ENCODE peak calls at places on chromosomes 11 and 22, in four cellular contexts. E is astrocyte, D is gastrocnemius medialis, M is H9. P is an unnamed sample. For H3K27me3, the result is how much of the 10 kb centered on the place peaks cover.

GRCh38 chr11:12529793-12530192 is 144.4 kb upstream of the TEAD1 start:
- DNase-seq in D (no peak), M (no peak), E (no peak), P (no peak)

GRCh38 chr11:30635401-30635989 is 49.3 kb upstream of the MPPED2 start:
- DNase-seq in M (peak), E (peak), D (peak), P (no peak)

GRCh38 chr11:15497366-15497765 is 382.6 kb downstream of the INSC start:
- DNase-seq in E (no peak), M (no peak), D (no peak), P (no peak)

GRCh38 chr22:22201185-22201924 is 43.2 kb upstream of the VPREB1 start:
- DNase-seq in M (peak), D (no peak), E (no peak), P (peak)

GRCh38 chr11:75031224-75031753 is 42.6 kb downstream of the NEU3 start:
- DNase-seq in D (no peak), M (peak), E (peak), P (peak)

GRCh38 chr11:28756977-28757376 is 648.8 kb downstream of the METTL15 start:
- DNase-seq in M (no peak), D (no peak), E (peak), P (peak)

GRCh38 chr11:117498791-117499190 is 171.1 kb downstream of the CEP164 start:
- DNase-seq in D (no peak), E (no peak), M (no peak), P (no peak)

GRCh38 chr11:38839076-38839475 is 2241.0 kb upstream of the RAG2 start:
- DNase-seq in E (no peak), D (no peak), M (no peak), P (no peak)

DNA sequence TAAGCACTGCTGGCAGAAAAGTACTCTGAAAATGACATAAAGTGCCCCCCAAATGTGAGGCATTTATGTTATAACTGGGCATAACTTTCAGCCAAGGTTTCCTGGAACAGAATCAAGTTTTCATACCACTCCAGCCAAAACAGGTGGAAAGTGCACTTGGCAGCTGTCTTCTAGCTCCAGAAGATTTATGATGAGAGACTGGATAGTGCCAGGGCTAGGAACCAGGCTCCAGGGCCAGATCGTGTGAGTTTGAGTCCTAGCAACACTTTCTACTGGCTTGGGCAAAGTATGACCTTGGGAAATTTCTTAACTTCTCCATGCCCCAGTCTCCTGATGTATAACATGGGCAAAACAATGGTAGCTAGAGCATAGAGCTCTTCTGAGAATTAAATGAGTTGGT is 339.1 kb downstream of the TENM4 start:
- DNase-seq in D (peak), M (no peak), E (no peak), P (no peak)
- H3K27me3 ChIP-seq in D (under half), M (under half), E (under half), P (under half)

GRCh38 chr11:71251159-71251721 is 1.1 kb downstream of the SHANK2 start:
- DNase-seq in D (no peak), E (no peak), M (peak), P (no peak)

GRCh38 chr11:71252434-71252781 is at the start of gene SHANK2:
- DNase-seq in D (no peak), M (peak), E (no peak), P (no peak)

GRCh38 chr11:71253794-71254193 is 1.4 kb upstream of the SHANK2 start:
- DNase-seq in M (no peak), D (no peak), E (no peak), P (no peak)

GRCh38 chr11:71251761-71252433 is 480 bp downstream of the SHANK2 start:
- DNase-seq in D (no peak), M (peak), E (no peak), P (no peak)

DNA sequence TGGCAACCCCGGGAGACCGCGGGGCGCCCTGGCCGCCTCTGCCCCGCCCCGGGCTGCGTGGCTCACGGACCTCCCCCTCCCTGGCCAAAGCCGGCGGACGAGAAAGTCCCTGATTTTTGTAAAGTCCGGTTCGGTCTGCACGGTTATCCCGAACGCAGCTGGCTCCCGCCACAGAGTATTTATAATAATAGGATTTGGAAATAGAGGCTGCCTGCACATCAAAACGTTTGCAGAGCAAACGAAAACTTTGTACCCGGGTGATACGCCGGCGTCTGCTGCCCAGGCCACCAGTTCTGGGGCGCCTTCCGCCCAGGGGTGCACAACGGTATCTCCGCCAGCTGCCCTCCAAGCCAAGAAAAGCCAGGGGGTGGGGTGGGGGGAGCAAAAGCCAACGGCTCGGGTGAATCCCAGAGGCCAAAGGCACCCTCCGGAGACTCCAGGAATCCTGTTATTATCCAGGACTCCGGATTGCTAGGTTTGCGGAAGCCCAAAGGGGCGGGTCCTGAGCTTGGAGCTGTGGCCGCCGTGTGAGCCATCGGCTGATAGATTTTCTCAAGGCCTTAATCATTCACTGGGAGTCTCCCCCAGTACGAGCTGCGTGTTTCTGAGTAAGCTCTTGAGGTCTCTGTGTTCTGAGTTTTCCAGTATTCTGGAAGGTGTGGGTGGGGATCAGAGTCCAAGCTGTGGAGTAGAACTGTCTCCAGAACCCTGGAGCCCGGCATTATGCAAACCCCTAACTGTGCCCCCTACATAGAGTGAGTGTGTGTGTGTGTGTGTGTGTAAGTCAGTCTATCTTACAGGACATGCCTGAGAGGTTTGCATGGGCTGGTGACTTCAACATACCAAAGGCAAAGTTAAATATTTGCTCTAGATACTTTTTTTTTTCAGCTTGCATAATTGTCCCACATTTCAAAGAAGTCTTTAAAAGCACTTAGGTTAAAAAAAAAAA is 679 bp upstream of the SHANK2 start:
- DNase-seq in E (peak), D (no peak), M (peak), P (no peak)
- H3K27me3 ChIP-seq in E (under half), D (half or more), M (under half), P (under half)

DNA sequence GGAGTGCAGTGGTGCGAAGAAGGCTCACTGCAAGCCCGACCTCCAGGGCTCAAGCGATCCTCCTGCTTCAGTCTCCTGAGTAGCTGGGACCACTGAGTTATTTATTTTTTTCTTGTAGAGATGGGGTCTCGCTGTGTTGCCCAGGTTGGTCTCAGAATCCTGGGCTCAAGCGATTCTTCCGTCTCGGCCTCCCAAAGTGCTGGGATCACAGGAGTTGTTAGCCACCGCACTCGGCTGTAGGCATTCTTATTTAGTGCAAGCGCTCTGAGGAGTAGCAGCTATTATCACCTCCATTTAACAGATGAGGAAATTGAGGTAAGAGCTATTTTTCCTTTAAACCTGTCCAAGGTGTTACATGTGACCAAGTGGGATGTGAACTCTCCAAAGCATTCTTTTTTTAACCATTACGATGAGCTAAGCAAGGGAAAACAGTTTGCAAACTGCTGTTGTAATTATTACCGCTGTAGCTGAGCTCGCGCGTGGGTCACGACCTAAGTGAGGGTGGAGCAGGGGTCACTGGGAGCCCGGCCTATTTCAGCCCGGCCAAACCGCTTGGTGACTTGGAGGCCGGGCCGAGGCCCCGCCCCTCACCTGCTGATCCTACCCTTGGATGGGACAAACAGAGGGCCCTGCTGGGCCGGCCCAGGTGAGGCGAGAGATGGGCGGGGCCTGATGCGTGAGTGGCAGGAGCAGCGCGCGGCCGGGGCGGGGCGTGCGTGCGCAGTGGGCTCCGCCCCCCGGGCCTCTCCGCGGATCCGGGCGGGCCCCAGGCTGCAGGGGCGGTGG is 449 bp upstream of the KREMEN1 start:
- DNase-seq in D (peak), M (peak), E (no peak), P (no peak)
- H3K27me3 ChIP-seq in D (under half), M (under half), E (under half), P (under half)

GRCh38 chr11:1052133-1053011 is 15.9 kb upstream of the MUC6 start:
- DNase-seq in D (no peak), E (no peak), M (no peak), P (no peak)

GRCh38 chr11:1055109-1055703 is 18.7 kb upstream of the MUC6 start:
- DNase-seq in D (no peak), E (no peak), M (no peak), P (no peak)

GRCh38 chr11:1055990-1056771 is 18.5 kb upstream of the MUC2 start:
- DNase-seq in E (no peak), M (no peak), D (no peak), P (no peak)

GRCh38 chr11:1053121-1053901 is 16.8 kb upstream of the MUC6 start:
- DNase-seq in M (no peak), E (no peak), D (no peak), P (no peak)

GRCh38 chr11:1054143-1055108 is 17.9 kb upstream of the MUC6 start:
- DNase-seq in E (no peak), D (no peak), M (no peak), P (no peak)
- H3K27me3 ChIP-seq in E (under half), D (under half), M (under half), P (under half)

P was measured in AG04450.